ENCODE peak calls at places on chromosomes 7 and 10, in six cellular contexts. N is astrocyte, U is upper lobe of right lung, W is endodermal cell, A is GM06990, Y is fibroblast of lung. M is an unnamed sample.
A peak's percentile ranks its signal among the peaks of the same experiment; 100 is the strongest.

GRCh38 chr10:306654-307185 is 171.5 kb downstream of the ZMYND11 start:
- DNase-seq in W (peak; percentile 72), N (no peak), U (no peak), Y (no peak), A (no peak), M (no peak)

GRCh38 chr10:44742169-44742732 is 168.9 kb upstream of the TMEM72 start:
- DNase-seq in Y (no peak), A (no peak), N (peak; percentile 73), W (no peak), U (no peak), M (no peak)

GRCh38 chr7:154640266-154640865 is 362.6 kb downstream of the PAXIP1 start:
- DNase-seq in Y (no peak), A (no peak), U (no peak), W (peak; percentile 76), N (no peak), M (no peak)

GRCh38 chr7:1713502-1714484 is 43.7 kb downstream of the ELFN1 start:
- DNase-seq in W (peak; percentile 86), N (no peak), U (no peak), A (no peak), Y (no peak), M (peak; percentile 63)

GRCh38 chr10:86344281-86344680 is 22.3 kb downstream of the GRID1 start:
- DNase-seq in W (no peak), A (no peak), N (no peak), U (peak; percentile 32), Y (no peak), M (peak; percentile 24)

GRCh38 chr7:152699101-152699500 is 23.2 kb upstream of the XRCC2 start:
- DNase-seq in Y (no peak), A (no peak), U (no peak), N (no peak), W (no peak), M (no peak)

GRCh38 chr7:114889646-114890285 is 32.1 kb upstream of the MDFIC start:
- DNase-seq in Y (peak; percentile 96), A (no peak), N (peak; percentile 99), U (no peak), W (no peak), M (no peak)

GRCh38 chr7:40469481-40469880 is 334.7 kb downstream of the SUGCT start:
- DNase-seq in A (no peak), N (peak; percentile 94), Y (peak; percentile 28), U (no peak), W (no peak), M (no peak)

GRCh38 chr7:104982308-104982755 is 31.7 kb upstream of the KMT2E start:
- DNase-seq in A (no peak), N (peak; percentile 47), Y (no peak), U (no peak), W (no peak), M (no peak)

GRCh38 chr7:121081327-121081936 is 92.9 kb downstream of the CPED1 start:
- DNase-seq in U (no peak), Y (peak; percentile 93), W (no peak), N (peak; percentile 53), A (no peak), M (no peak)

GRCh38 chr7:31735991-31736982 is 49.3 kb downstream of the PPP1R17 start:
- DNase-seq in U (no peak), A (peak; percentile 13), Y (peak; percentile 54), N (peak; percentile 34), W (peak; percentile 90), M (no peak)

GRCh38 chr7:6385909-6386560 is 61.7 kb downstream of the DAGLB start:
- DNase-seq in W (no peak), U (no peak), N (no peak), A (no peak), Y (no peak), M (no peak)

GRCh38 chr7:6386779-6387178 is 61.0 kb downstream of the DAGLB start:
- DNase-seq in W (no peak), A (no peak), Y (no peak), N (no peak), U (no peak), M (no peak)

GRCh38 chr7:6385110-6385792 is 62.5 kb downstream of the DAGLB start:
- DNase-seq in Y (peak; percentile 95), N (peak; percentile 97), U (no peak), A (no peak), W (no peak), M (no peak)

GRCh38 chr7:6382797-6383196 is 65.0 kb downstream of the DAGLB start:
- DNase-seq in U (no peak), Y (no peak), A (no peak), N (no peak), W (no peak), M (no peak)

GRCh38 chr7:6384327-6384726 is 63.4 kb downstream of the DAGLB start:
- DNase-seq in A (no peak), W (no peak), N (no peak), U (no peak), Y (no peak), M (no peak)
- TF ChIP-seq CTCF in A (no peak), W (no peak), N (no peak), U (no peak), Y (no peak), M (no peak)

GRCh38 chr7:24407965-24408364 is 124.0 kb downstream of the NPY start:
- DNase-seq in A (no peak), U (no peak), W (no peak), N (no peak), Y (no peak), M (no peak)

GRCh38 chr7:24409429-24410024 is 125.5 kb downstream of the NPY start:
- DNase-seq in U (no peak), A (no peak), N (no peak), Y (no peak), W (peak; percentile 53), M (no peak)

GRCh38 chr7:24406818-24407226 is 122.8 kb downstream of the NPY start:
- DNase-seq in N (no peak), A (no peak), Y (no peak), W (peak; percentile 86), U (no peak), M (no peak)

GRCh38 chr7:24411226-24411625 is 127.2 kb downstream of the NPY start:
- DNase-seq in N (no peak), W (no peak), A (no peak), U (no peak), Y (no peak), M (no peak)

GRCh38 chr7:24408798-24409428 is 124.9 kb downstream of the NPY start:
- DNase-seq in N (no peak), A (no peak), W (no peak), U (no peak), Y (no peak), M (no peak)
- H3K36me3 ChIP-seq in N (no peaks in the 10 kb centered on the region), A (no peaks in the 10 kb centered on the region), W (no peaks in the 10 kb centered on the region), U (no peaks in the 10 kb centered on the region), Y (no peaks in the 10 kb centered on the region), M (no peaks in the 10 kb centered on the region)

GRCh38 chr10:32459072-32459703 is 13.2 kb downstream of the CCDC7 start:
- DNase-seq in Y (no peak), A (no peak), N (no peak), U (no peak), W (no peak), M (no peak)

GRCh38 chr10:32454148-32454547 is 8.2 kb downstream of the CCDC7 start:
- DNase-seq in A (no peak), N (no peak), W (no peak), Y (peak; percentile 18), U (no peak), M (no peak)
- TF ChIP-seq CTCF in A (no peak), N (no peak), W (no peak), Y (no peak), U (no peak), M (no peak)

DNA sequence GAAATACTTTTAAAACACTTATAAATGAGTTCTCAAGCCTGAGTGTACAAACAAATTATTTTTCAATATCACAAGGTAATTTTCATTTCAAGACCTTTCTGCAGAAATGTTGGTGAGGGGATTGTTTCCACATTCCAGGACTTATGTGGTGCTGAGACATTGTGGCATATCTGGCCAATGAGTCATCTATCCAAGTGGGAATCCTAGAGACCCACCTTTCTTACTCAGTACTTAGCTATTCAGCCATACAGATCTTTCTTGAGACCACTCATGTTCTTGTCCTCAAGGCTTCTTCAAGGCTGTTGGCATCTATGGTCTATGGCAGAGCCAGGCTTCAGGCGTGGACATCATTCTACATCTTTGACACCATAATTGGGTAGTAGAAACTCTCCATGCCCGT is 225.4 kb downstream of the DKK1 start:
- DNase-seq in W (peak; percentile 48), A (no peak), Y (no peak), U (no peak), N (peak; percentile 82), M (no peak)
- H3K36me3 ChIP-seq in W (no peaks in the 10 kb centered on the region), A (no peaks in the 10 kb centered on the region), Y (no peaks in the 10 kb centered on the region), U (no peaks in the 10 kb centered on the region), N (no peaks in the 10 kb centered on the region), M (no peaks in the 10 kb centered on the region)

DNA sequence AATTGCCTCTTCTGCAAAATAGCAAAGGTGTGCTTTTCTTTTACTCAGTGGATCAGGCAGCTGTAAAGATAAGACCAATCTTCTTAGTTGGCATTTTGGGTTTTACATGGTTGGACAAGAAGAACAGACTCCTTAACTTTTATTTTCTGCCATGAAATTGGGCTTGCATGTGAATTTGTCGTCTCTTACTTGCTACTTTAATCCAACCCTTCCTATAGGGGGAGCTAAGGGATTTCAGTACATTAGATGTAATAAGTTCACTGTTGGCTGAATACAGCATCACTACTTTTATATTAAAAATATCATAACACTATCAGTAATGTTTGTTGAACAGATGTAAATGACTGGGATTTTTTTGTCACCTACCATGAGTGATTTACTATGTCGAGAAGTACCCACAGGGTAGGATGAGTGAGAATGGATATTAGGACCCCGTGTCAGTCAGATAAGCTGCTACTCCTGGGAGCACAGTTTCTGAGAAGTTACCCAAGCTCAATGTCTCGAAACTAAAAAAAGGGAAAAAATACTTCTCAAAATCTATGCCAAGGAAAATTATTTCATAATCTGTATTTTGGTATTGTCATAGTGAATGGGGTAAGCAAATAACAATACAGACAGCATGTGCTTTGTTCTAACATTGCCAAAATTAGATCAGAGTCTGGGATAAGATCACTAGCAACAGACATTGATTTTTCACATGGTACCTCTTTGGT is 127.4 kb upstream of the AGR3 start:
- DNase-seq in U (no peak), N (no peak), W (no peak), A (peak; percentile 15), Y (peak; percentile 62), M (no peak)
- TF ChIP-seq CTCF in U (peak; percentile 52), N (no peak), W (peak; percentile 74), A (peak; percentile 55), Y (peak; percentile 31), M (no peak)

DNA sequence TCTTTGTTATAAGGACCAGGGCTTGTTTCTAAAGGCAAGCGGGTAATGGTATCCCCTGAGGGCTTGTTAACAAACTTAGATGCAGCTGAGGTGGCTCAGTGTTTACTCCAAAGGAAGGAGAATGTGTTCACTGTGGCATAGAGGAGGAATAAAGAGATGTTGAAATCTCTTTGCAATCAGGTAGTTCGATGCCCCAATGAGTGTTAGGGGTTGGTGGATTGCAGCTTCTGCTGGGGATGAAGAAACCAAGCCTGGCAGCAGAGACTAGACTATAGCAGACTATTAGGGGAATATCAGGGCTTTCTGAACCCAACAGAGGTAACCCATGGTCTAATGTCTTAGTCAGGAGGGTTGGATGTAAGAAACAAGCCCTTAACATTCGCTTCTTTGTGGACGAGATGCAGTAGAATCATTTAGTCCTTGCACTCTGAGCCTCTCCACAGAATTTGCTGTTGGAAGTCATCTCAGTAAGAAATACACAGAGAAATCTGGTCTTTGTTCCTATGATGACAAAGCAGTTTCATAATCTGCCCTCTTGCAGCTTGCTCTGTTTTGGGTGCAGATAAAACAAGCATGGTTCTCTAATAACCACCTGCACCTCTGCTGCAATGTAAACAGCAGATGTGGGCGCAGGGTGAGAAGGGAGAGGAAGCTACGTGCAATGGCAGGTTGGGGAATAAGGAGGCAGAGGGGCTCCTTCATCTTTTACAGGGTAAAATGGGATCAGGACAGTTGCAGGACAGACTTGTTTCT is 108.6 kb downstream of the NRF1 start:
- DNase-seq in A (no peak), N (no peak), W (no peak), U (no peak), Y (peak; percentile 10), M (no peak)
- H3K36me3 ChIP-seq in A (peaks cover 5% of the 10 kb centered on the region), N (peaks cover 18% of the 10 kb centered on the region), W (peaks cover 67% of the 10 kb centered on the region), U (peaks cover 70% of the 10 kb centered on the region), Y (peaks cover 2% of the 10 kb centered on the region), M (peaks cover 7% of the 10 kb centered on the region)

M was measured in kidney.